ENCODE peak calls at places on chromosomes 11 and 22, in nine cellular contexts. D is OCI-LY7, M is fibroblast of lung, L is PC-3, P is right lobe of liver, R is AG09309, O is mucosa of descending colon, E is astrocyte of the cerebellum, X is AG04450. I is an unnamed sample.

GRCh38 chr22:26906464-26906863 is 249.1 kb downstream of the MIAT start:
- DNase-seq in D (no peak), M (no peak), L (no peak), P (no peak), R (no peak), O (no peak), E (no peak), X (no peak), I (no peak)

GRCh38 chr22:32830957-32831356 is 29.5 kb downstream of the TIMP3 start:
- DNase-seq in D (no peak), M (no peak), L (no peak), P (no peak), R (no peak), O (no peak), E (no peak), X (no peak), I (no peak)

GRCh38 chr22:48445113-48445827 is 1382.4 kb downstream of the BRD1 start:
- DNase-seq in D (peak; percentile 38), M (peak; percentile 42), L (no peak), P (peak; percentile 24), R (no peak), O (no peak), E (no peak), X (no peak), I (no peak)

GRCh38 chr11:65540290-65541092 is 15.6 kb downstream of the SCYL1 start:
- DNase-seq in D (peak; percentile 92), M (peak; percentile 85), L (peak; percentile 91), P (peak; percentile 94), R (peak; percentile 43), O (peak; percentile 97), E (no peak), X (peak; percentile 58), I (no peak)

GRCh38 chr22:33529424-33530113 is 390.7 kb downstream of the LARGE1 start:
- DNase-seq in D (no peak), M (peak; percentile 71), L (peak; percentile 22), P (no peak), R (peak; percentile 3), O (no peak), E (peak; percentile 35), X (no peak), I (no peak)

GRCh38 chr11:10309163-10310093 is 4.6 kb downstream of the ADM start:
- DNase-seq in D (no peak), M (peak; percentile 68), L (peak; percentile 89), P (peak; percentile 89), R (peak; percentile 89), O (peak; percentile 83), E (peak; percentile 78), X (no peak), I (no peak)

GRCh38 chr11:118401880-118402590 is 629 bp downstream of the ATP5MG start:
- DNase-seq in D (no peak), M (peak; percentile 91), L (peak; percentile 37), P (no peak), R (peak; percentile 88), O (no peak), E (peak; percentile 44), X (peak; percentile 74), I (peak; percentile 90)

GRCh38 chr11:3738241-3738640 is 59.1 kb downstream of the NUP98 start:
- DNase-seq in D (no peak), M (peak; percentile 23), L (no peak), P (no peak), R (peak; percentile 64), O (no peak), E (no peak), X (no peak), I (no peak)

GRCh38 chr11:78796956-78797355 is 222.3 kb upstream of the NARS2 start:
- DNase-seq in D (no peak), M (peak; percentile 96), L (peak; percentile 99), P (no peak), R (peak; percentile 91), O (no peak), E (peak; percentile 71), X (peak; percentile 94), I (no peak)

GRCh38 chr11:113417428-113417827 is 29.8 kb downstream of the ANKK1 start:
- DNase-seq in D (no peak), M (no peak), L (no peak), P (no peak), R (no peak), O (no peak), E (no peak), X (no peak), I (no peak)

GRCh38 chr11:76166314-76166713 is 40.0 kb downstream of the WNT11 start:
- DNase-seq in D (no peak), M (no peak), L (no peak), P (no peak), R (no peak), O (peak; percentile 23), E (no peak), X (no peak), I (no peak)

GRCh38 chr11:30596832-30597231 is 10.7 kb upstream of the MPPED2 start:
- DNase-seq in D (no peak), M (no peak), L (no peak), P (no peak), R (no peak), O (no peak), E (no peak), X (no peak), I (no peak)

GRCh38 chr22:20116951-20117645 is at the start of gene TRMT2A:
- DNase-seq in D (peak; percentile 99), M (peak; percentile 98), L (peak; percentile 91), P (peak; percentile 97), R (peak; percentile 87), O (peak; percentile 99), E (peak; percentile 96), X (peak; percentile 94), I (peak; percentile 60)
- TF ChIP-seq CTCF in D (peak; percentile 54), M (no peak), L (peak; percentile 26), P (no peak), R (no peak), O (no peak), E (no peak), X (no peak), I (peak; percentile 5)

GRCh38 chr11:67421421-67422031 is 6.0 kb downstream of the CARNS1 start:
- DNase-seq in D (no peak), M (no peak), L (no peak), P (no peak), R (no peak), O (no peak), E (no peak), X (no peak), I (no peak)
- H3K4me3 ChIP-seq in D (peak overlapping the region; percentile 68), M (no peak overlapping the region), L (peak overlapping the region; percentile 73), P (peak overlapping the region; percentile 42), R (peak overlapping the region; percentile 21), O (no peak overlapping the region), E (peak overlapping the region; percentile 24), X (peak overlapping the region; percentile 18), I (peak overlapping the region; percentile 34)

GRCh38 chr11:125401235-125401634 is 94.8 kb downstream of the FEZ1 start:
- DNase-seq in D (no peak), M (no peak), L (no peak), P (no peak), R (no peak), O (no peak), E (no peak), X (no peak), I (no peak)
- TF ChIP-seq CTCF in D (no peak), M (no peak), L (no peak), P (no peak), R (no peak), O (no peak), E (no peak), X (no peak), I (no peak)

GRCh38 chr22:19719055-19719482 is 4.3 kb upstream of the GP1BB start:
- DNase-seq in D (no peak), M (no peak), L (no peak), P (no peak), R (no peak), O (no peak), E (no peak), X (no peak), I (no peak)

GRCh38 chr22:19720150-19720827 is 3.0 kb upstream of the GP1BB start:
- DNase-seq in D (no peak), M (no peak), L (no peak), P (no peak), R (no peak), O (no peak), E (no peak), X (no peak), I (no peak)

GRCh38 chr22:19720999-19721485 is 2.3 kb upstream of the GP1BB start:
- DNase-seq in D (no peak), M (no peak), L (no peak), P (no peak), R (no peak), O (no peak), E (no peak), X (no peak), I (no peak)

GRCh38 chr22:19718255-19719054 is 4.2 kb downstream of the SEPTIN5 start:
- DNase-seq in D (no peak), M (no peak), L (no peak), P (no peak), R (no peak), O (no peak), E (no peak), X (no peak), I (no peak)

GRCh38 chr22:19719488-19720021 is 3.8 kb upstream of the GP1BB start:
- DNase-seq in D (no peak), M (no peak), L (no peak), P (no peak), R (no peak), O (no peak), E (no peak), X (no peak), I (no peak)
- H3K4me3 ChIP-seq in D (no peak overlapping the region), M (no peak overlapping the region), L (no peak overlapping the region), P (no peak overlapping the region), R (peak overlapping the region; percentile 65), O (no peak overlapping the region), E (no peak overlapping the region), X (peak overlapping the region; percentile 66), I (no peak overlapping the region)

GRCh38 chr11:13486926-13487660 is 8.7 kb downstream of the PTH start:
- DNase-seq in D (peak; percentile 25), M (no peak), L (no peak), P (peak; percentile 76), R (no peak), O (peak; percentile 73), E (no peak), X (no peak), I (no peak)
- TF ChIP-seq CTCF in D (peak; percentile 40), M (peak; percentile 25), L (peak; percentile 16), P (peak; percentile 32), R (peak; percentile 43), O (peak; percentile 27), E (peak; percentile 6), X (peak; percentile 8), I (peak; percentile 50)

DNA sequence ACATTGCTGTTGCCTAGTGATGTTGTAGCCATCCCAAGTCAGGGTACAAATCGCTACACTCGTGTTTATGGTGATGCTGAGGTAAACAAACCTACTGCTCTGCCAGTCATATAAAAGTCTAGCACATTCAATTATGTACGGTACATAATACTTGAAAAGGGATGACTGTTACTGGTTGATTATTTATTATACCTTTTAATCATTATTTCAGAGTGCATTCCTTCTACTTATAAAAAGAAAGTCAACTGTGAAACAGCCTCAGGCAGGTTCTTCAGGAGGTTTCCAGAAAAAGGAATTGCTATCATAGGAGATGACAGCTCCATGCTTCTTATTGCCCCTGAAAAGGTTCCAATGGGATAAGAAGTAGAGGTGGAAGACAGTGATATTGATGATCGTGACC is 652.5 kb upstream of the KIRREL3 start:
- DNase-seq in D (no peak), M (no peak), L (no peak), P (no peak), R (no peak), O (no peak), E (no peak), X (no peak), I (peak; percentile 18)
- H3K4me3 ChIP-seq in D (no peak overlapping the region), M (no peak overlapping the region), L (no peak overlapping the region), P (no peak overlapping the region), R (no peak overlapping the region), O (no peak overlapping the region), E (no peak overlapping the region), X (no peak overlapping the region), I (no peak overlapping the region)

I was measured in epithelial cell of proximal tubule.